ENCODE peak calls at places on chromosomes 5 and 9, in four cellular contexts. E is GM23338, N is hepatocyte, W is SK-N-SH. B is an unnamed sample.
A peak's percentile ranks its signal among the peaks of the same experiment; 100 is the strongest.

GRCh38 chr9:136629879-136630661 is 32.6 kb upstream of the EGFL7 start:
- DNase-seq in E (peak; percentile 86), N (peak; percentile 80), W (peak; percentile 91), B (peak; percentile 90)

GRCh38 chr5:132853323-132853722 is 12.9 kb downstream of the GDF9 start:
- DNase-seq in E (no peak), N (no peak), W (no peak), B (no peak)

GRCh38 chr5:39759696-39760095 is 334.9 kb upstream of the DAB2 start:
- DNase-seq in E (no peak), N (no peak), W (no peak), B (no peak)

GRCh38 chr5:54551906-54552305 is 34.3 kb downstream of the SNX18 start:
- DNase-seq in E (no peak), N (no peak), W (no peak), B (no peak)

GRCh38 chr5:169637085-169637855 is at the start of gene DOCK2:
- DNase-seq in E (peak; percentile 59), N (no peak), W (no peak), B (peak; percentile 21)

GRCh38 chr5:157918811-157919742 is 60.1 kb upstream of the CLINT1 start:
- DNase-seq in E (no peak), N (peak; percentile 45), W (no peak), B (no peak)

GRCh38 chr9:127309715-127310114 is 45.1 kb downstream of the GARNL3 start:
- DNase-seq in E (no peak), N (no peak), W (no peak), B (no peak)

GRCh38 chr5:113122053-113122452 is 145.5 kb downstream of the DCP2 start:
- DNase-seq in E (no peak), N (no peak), W (no peak), B (no peak)

GRCh38 chr9:33329117-33329563 is 38.8 kb downstream of the NFX1 start:
- DNase-seq in E (no peak), N (peak; percentile 75), W (no peak), B (no peak)

GRCh38 chr9:75461188-75461587 is 372.9 kb downstream of the OSTF1 start:
- DNase-seq in E (no peak), N (no peak), W (no peak), B (no peak)

GRCh38 chr9:87796232-87796631 is 70.3 kb downstream of the CTSL start:
- DNase-seq in E (no peak), N (no peak), W (no peak), B (no peak)

GRCh38 chr5:170151105-170151831 is 45.6 kb downstream of the FOXI1 start:
- DNase-seq in E (peak; percentile 74), N (peak; percentile 51), W (no peak), B (no peak)

GRCh38 chr5:115671939-115672338 is 46.1 kb upstream of the TMED7 start:
- DNase-seq in E (no peak), N (no peak), W (no peak), B (no peak)

GRCh38 chr5:79547429-79547822 is 33.5 kb upstream of the HOMER1 start:
- DNase-seq in E (no peak), N (peak; percentile 20), W (no peak), B (no peak)

GRCh38 chr5:40436535-40437237 is 243.0 kb upstream of the PTGER4 start:
- DNase-seq in E (no peak), N (no peak), W (no peak), B (no peak)

GRCh38 chr9:95313010-95313498 is 4.5 kb downstream of the FANCC start:
- DNase-seq in E (peak; percentile 92), N (peak; percentile 83), W (peak; percentile 85), B (peak; percentile 62)

GRCh38 chr9:92719028-92719647 is 45.5 kb downstream of the BICD2 start:
- DNase-seq in E (no peak), N (no peak), W (no peak), B (no peak)

GRCh38 chr5:96663608-96664007 is 1.4 kb downstream of the CAST start:
- DNase-seq in E (no peak), N (no peak), W (no peak), B (no peak)

GRCh38 chr9:110969971-110970381 is 68.3 kb downstream of the LPAR1 start:
- DNase-seq in E (no peak), N (peak; percentile 54), W (no peak), B (no peak)

GRCh38 chr9:135992486-135993408 is 31.6 kb upstream of the UBAC1 start:
- DNase-seq in E (peak; percentile 79), N (peak; percentile 93), W (peak; percentile 89), B (peak; percentile 86)

GRCh38 chr5:61307611-61308010 is 24.4 kb upstream of the ZSWIM6 start:
- DNase-seq in E (no peak), N (no peak), W (no peak), B (no peak)

GRCh38 chr9:93813687-93814560 is 141.2 kb downstream of the BARX1 start:
- DNase-seq in E (peak; percentile 36), N (no peak), W (peak; percentile 3), B (peak; percentile 84)

GRCh38 chr9:70525553-70525952 is 111.1 kb upstream of the KLF9 start:
- DNase-seq in E (no peak), N (no peak), W (no peak), B (no peak)

GRCh38 chr5:119063579-119064379 is 7.1 kb upstream of the DMXL1 start:
- DNase-seq in E (no peak), N (peak; percentile 24), W (no peak), B (no peak)

GRCh38 chr5:88686077-88686541 is 196.9 kb downstream of the MEF2C start:
- DNase-seq in E (peak; percentile 2), N (no peak), W (no peak), B (no peak)

GRCh38 chr9:97813072-97813471 is 40.0 kb upstream of the FOXE1 start:
- DNase-seq in E (no peak), N (no peak), W (no peak), B (no peak)

GRCh38 chr5:1542755-1543154 is 19.0 kb upstream of the LPCAT1 start:
- DNase-seq in E (no peak), N (no peak), W (no peak), B (no peak)

DNA sequence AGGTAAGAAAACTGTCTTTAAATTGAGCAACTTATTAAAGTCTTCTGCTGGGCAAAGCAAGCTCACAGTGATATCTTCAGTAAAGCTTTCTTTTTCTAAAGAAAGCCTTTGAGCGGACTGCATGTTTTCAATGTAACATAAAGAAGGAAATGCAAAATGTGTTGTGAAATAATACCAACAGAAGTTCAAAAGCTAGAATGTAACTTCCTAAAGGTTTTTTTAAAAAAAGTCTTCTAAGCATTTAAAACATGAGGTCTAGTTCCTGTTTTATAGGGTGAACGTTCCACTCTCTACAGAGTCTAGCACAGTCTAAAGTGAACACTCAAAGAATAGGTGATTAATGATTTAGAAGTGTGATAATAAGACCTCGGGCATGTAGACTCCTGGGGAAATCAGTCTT is 62.9 kb downstream of the DENND1A start:
- DNase-seq in E (no peak), N (no peak), W (no peak), B (no peak)
- H2AFZ ChIP-seq in E (no peak overlapping the region), N (no peak overlapping the region), W (no peak overlapping the region), B (no peak overlapping the region)

DNA sequence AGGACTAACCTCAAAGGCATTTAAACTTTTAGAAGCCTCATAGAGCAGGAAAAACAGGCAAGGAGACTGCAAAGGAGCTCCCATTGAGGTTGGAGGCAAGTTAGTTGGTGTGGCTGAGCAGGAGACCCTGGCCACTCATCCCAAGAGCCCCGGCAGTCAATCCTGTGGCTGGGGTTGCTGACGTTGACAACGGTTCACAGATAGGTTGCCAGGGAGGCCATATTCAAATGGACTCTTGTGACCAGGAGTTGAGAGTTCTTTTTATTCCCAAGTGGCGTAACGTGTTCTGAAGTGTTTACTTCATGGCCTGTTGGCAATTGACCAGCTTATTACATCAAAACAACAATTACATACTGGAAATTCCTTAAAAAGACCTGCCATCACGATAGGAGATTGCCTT is 395.1 kb downstream of the MED10 start:
- DNase-seq in E (no peak), N (no peak), W (no peak), B (no peak)
- TF ChIP-seq EZH2phosphoT487 in E (no peak), N (no peak), W (no peak), B (no peak)

GRCh38 chr5:93576994-93577575 is 3.9 kb downstream of the NR2F1-AS1 start:
- DNase-seq in E (peak; percentile 21), N (no peak), W (no peak), B (peak; percentile 7)
- TF ChIP-seq CTCF in E (no peak), N (no peak), W (no peak), B (no peak)

DNA sequence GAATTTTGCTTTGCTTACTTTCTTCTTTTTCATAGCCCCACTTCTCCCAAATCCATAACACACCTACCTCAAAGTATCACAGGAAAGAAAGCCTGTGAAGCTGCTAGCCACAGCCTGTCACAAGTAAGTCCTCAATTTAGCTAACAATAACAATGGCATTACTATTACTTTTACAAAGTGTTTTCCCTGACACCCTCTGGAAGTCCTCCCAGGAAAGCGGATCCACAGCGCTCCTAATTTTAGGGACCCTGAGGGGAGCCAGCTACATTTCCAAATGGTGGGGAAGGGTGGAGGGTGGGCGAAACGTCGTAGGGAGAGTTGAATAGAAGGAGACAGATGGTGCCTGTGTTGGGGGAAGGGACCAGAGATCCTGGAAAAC is 554 bp upstream of the WWC1 start:
- DNase-seq in E (peak; percentile 52), N (no peak), W (no peak), B (no peak)
- H2AFZ ChIP-seq in E (peak overlapping the region; percentile 88), N (peak overlapping the region; percentile 24), W (peak overlapping the region; percentile 90), B (peak overlapping the region; percentile 95)

GRCh38 chr9:82353631-82354030 is 365.1 kb downstream of the SPATA31D1 start:
- DNase-seq in E (no peak), N (no peak), W (no peak), B (no peak)
- TF ChIP-seq EZH2phosphoT487 in E (no peak), N (no peak), W (no peak), B (no peak)

DNA sequence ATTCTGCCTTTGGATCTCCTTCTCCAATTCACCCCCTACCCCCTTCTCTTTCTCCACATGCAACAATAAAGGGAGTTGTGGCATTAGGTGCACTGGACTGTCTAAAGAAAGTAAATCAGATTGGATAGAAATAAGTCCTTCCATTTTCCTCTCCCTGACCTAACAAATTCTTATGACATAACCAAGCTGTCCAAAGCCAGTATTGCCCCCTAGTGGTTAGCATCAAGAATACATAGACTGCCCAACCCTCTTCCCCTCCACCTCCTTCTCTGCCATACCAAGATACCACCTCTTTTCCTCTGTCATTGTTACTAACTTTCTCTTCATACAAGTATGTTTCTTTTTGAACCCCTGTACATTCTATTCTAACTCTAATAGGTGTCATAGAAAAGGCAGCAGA is 45.7 kb downstream of the PPARGC1B start:
- DNase-seq in E (peak; percentile 73), N (peak; percentile 46), W (no peak), B (peak; percentile 41)
- TF ChIP-seq CTCF in E (peak; percentile 72), N (peak; percentile 43), W (peak; percentile 42), B (peak; percentile 63)

GRCh38 chr5:146802945-146803522 is 75.5 kb downstream of the PPP2R2B start:
- DNase-seq in E (no peak), N (no peak), W (no peak), B (no peak)
- H2AFZ ChIP-seq in E (no peak overlapping the region), N (no peak overlapping the region), W (no peak overlapping the region), B (no peak overlapping the region)

B was measured in neural progenitor cell.